ENCODE peak calls at places on chromosomes 3 and 15, in seven cellular contexts. E is lung microvascular endothelial cell; K is GM20000; F is EL; W is activated naive CD4-positive, alpha-beta T cell treated with anti-CD3 and anti-CD28 coated beads for 36 hours; U is iris pigment epithelial cell; L is bronchial epithelial cell. N is an unnamed sample.
A peak's percentile ranks its signal among the peaks of the same experiment; 100 is the strongest.

GRCh38 chr3:117298273-117298672 is 588.7 kb downstream of the TUSC7 start:
- DNase-seq in E (no peak), K (no peak), F (no peak), W (no peak), U (no peak), L (no peak), N (no peak)

GRCh38 chr3:197408177-197408957 is 110.0 kb upstream of the DLG1 start:
- DNase-seq in E (no peak), K (no peak), F (no peak), W (no peak), U (peak; percentile 86), L (peak; percentile 19), N (no peak)

GRCh38 chr15:29134239-29134638 is 135.4 kb downstream of the NSMCE3 start:
- DNase-seq in E (no peak), K (no peak), F (no peak), W (no peak), U (no peak), L (no peak), N (no peak)

GRCh38 chr15:101118615-101119014 is 133.2 kb downstream of the CHSY1 start:
- DNase-seq in E (no peak), K (no peak), F (no peak), W (no peak), U (no peak), L (no peak), N (no peak)

GRCh38 chr3:132730891-132731580 is 8.8 kb upstream of the NPHP3 start:
- DNase-seq in E (peak; percentile 63), K (peak; percentile 15), F (peak; percentile 57), W (no peak), U (peak; percentile 61), L (peak; percentile 51), N (peak; percentile 61)

GRCh38 chr3:108453541-108454057 is 56.8 kb downstream of the MYH15 start:
- DNase-seq in E (no peak), K (no peak), F (peak; percentile 39), W (no peak), U (peak; percentile 36), L (no peak), N (no peak)

GRCh38 chr3:101466465-101467309 is 46.3 kb downstream of the SENP7 start:
- DNase-seq in E (peak; percentile 13), K (no peak), F (no peak), W (peak; percentile 90), U (no peak), L (peak; percentile 22), N (no peak)

GRCh38 chr3:132421832-132422231 is 4.5 kb downstream of the DNAJC13 start:
- DNase-seq in E (no peak), K (no peak), F (peak; percentile 68), W (no peak), U (peak; percentile 54), L (no peak), N (no peak)

GRCh38 chr15:87207945-87208580 is 1048.5 kb downstream of the NTRK3 start:
- DNase-seq in E (no peak), K (no peak), F (peak; percentile 79), W (no peak), U (peak; percentile 29), L (peak; percentile 77), N (no peak)

GRCh38 chr3:52277972-52278509 is 408 bp downstream of the WDR82 start:
- DNase-seq in E (peak; percentile 54), K (peak; percentile 66), F (no peak), W (peak; percentile 68), U (peak; percentile 40), L (peak; percentile 42), N (peak; percentile 67)

GRCh38 chr3:128550113-128550440 is 57.1 kb upstream of the GATA2 start:
- DNase-seq in E (no peak), K (no peak), F (no peak), W (no peak), U (no peak), L (no peak), N (peak; percentile 22)

N was measured in endothelial cell of umbilical vein.